ENCODE peak calls at places on chromosome 7, in nine cellular contexts. T is effector memory CD8-positive, alpha-beta T cell; A is stimulated activated CD8-positive, alpha-beta memory T cell treated with anti-CD3 and anti-CD28 coated beads, Interleukin-12 subunit alpha, Interleukin-12 subunit beta, amount 100 ng/mL, for 4 hours; B is RKO; Y is progenitor cell of endocrine pancreas; M is left lung; U is WTC11; D is stimulated activated naive CD8-positive, alpha-beta T cell treated with anti-CD3 and anti-CD28 coated beads, Interleukin-15, amount 100 ng/mL, for 72 hours; R is lower lobe of right lung. J is an unnamed sample.

GRCh38 chr7:79180533-79180932 is 272.9 kb downstream of the MAGI2 start:
- DNase-seq in T (no peak), A (no peak), B (no peak), Y (no peak), M (no peak), U (no peak), D (no peak), R (no peak), J (no peak)

GRCh38 chr7:150393325-150393724 is 14.2 kb downstream of the ZNF775 start:
- DNase-seq in T (no peak), A (no peak), B (no peak), Y (no peak), M (no peak), U (no peak), D (no peak), R (no peak), J (no peak)

GRCh38 chr7:7122033-7122478 is 60.3 kb upstream of the C1GALT1 start:
- DNase-seq in T (no peak), A (no peak), B (no peak), Y (no peak), M (no peak), U (no peak), D (no peak), R (no peak), J (no peak)

GRCh38 chr7:148162808-148163207 is 427.8 kb upstream of the C7orf33 start:
- DNase-seq in T (no peak), A (no peak), B (no peak), Y (no peak), M (no peak), U (no peak), D (no peak), R (no peak), J (no peak)

GRCh38 chr7:30705596-30705995 is 23.3 kb upstream of the CRHR2 start:
- DNase-seq in T (no peak), A (no peak), B (no peak), Y (no peak), M (no peak), U (no peak), D (no peak), R (no peak), J (no peak)

GRCh38 chr7:88664630-88665233 is 94.8 kb upstream of the ZNF804B start:
- DNase-seq in T (no peak), A (no peak), B (peak; percentile 82), Y (no peak), M (no peak), U (peak; percentile 16), D (no peak), R (no peak), J (no peak)

GRCh38 chr7:66326501-66327180 is 121.5 kb downstream of the TPST1 start:
- DNase-seq in T (no peak), A (no peak), B (no peak), Y (no peak), M (no peak), U (no peak), D (no peak), R (no peak), J (no peak)

GRCh38 chr7:151798851-151799428 is 78.0 kb downstream of the PRKAG2 start:
- DNase-seq in T (no peak), A (no peak), B (no peak), Y (no peak), M (no peak), U (no peak), D (no peak), R (peak; percentile 44), J (no peak)

GRCh38 chr7:92685146-92686042 is 95.2 kb upstream of the FAM133B start:
- DNase-seq in T (peak; percentile 44), A (peak; percentile 19), B (no peak), Y (no peak), M (no peak), U (no peak), D (peak; percentile 65), R (no peak), J (no peak)

GRCh38 chr7:67267914-67268313 is 271.3 kb downstream of the TYW1 start:
- DNase-seq in T (no peak), A (no peak), B (no peak), Y (no peak), M (no peak), U (peak; percentile 15), D (no peak), R (no peak), J (no peak)

GRCh38 chr7:40072268-40072667 is 62.2 kb downstream of the MPLKIP start:
- DNase-seq in T (no peak), A (no peak), B (no peak), Y (no peak), M (no peak), U (no peak), D (no peak), R (no peak), J (no peak)

GRCh38 chr7:79608005-79608404 is 154.5 kb upstream of the MAGI2 start:
- DNase-seq in T (no peak), A (no peak), B (no peak), Y (no peak), M (no peak), U (no peak), D (no peak), R (no peak), J (no peak)

GRCh38 chr7:45092100-45092930 is 3.5 kb upstream of the NACAD start:
- DNase-seq in T (no peak), A (no peak), B (no peak), Y (no peak), M (peak; percentile 10), U (no peak), D (no peak), R (no peak), J (no peak)

GRCh38 chr7:2018786-2019692 is 213.7 kb downstream of the MAD1L1 start:
- DNase-seq in T (no peak), A (no peak), B (no peak), Y (no peak), M (peak; percentile 76), U (no peak), D (no peak), R (peak; percentile 72), J (no peak)

GRCh38 chr7:5690931-5691461 is 90.5 kb downstream of the RNF216 start:
- DNase-seq in T (no peak), A (no peak), B (no peak), Y (no peak), M (peak; percentile 69), U (no peak), D (no peak), R (no peak), J (no peak)

GRCh38 chr7:28509256-28510021 is 97.1 kb downstream of the CREB5 start:
- DNase-seq in T (no peak), A (no peak), B (no peak), Y (no peak), M (peak; percentile 50), U (no peak), D (no peak), R (peak; percentile 63), J (no peak)

GRCh38 chr7:24716480-24717246 is 40.6 kb downstream of the GSDME start:
- DNase-seq in T (no peak), A (no peak), B (no peak), Y (no peak), M (no peak), U (no peak), D (no peak), R (no peak), J (no peak)

GRCh38 chr7:45710271-45711160 is 136.3 kb downstream of the ADCY1 start:
- DNase-seq in T (no peak), A (no peak), B (no peak), Y (no peak), M (no peak), U (no peak), D (no peak), R (no peak), J (peak; percentile 0)

J was measured in activated naive CD4-positive, alpha-beta T cell treated with anti-CD3 and anti-CD28 coated beads, Interleukin-2, amount 50 U/mL, for 72 hours.